ENCODE peak calls at places on chromosomes 5 and 9, in five cellular contexts. M is GM23248, W is stomach, F is NCI-H1694 treated with DMSO at 0.1 percent for 48 hours, S is ELF-1. P is an unnamed sample.

GRCh38 chr5:169331292-169331852 is 30.4 kb upstream of the SLIT3 start:
- DNase-seq in M (peak), W (no peak), F (no peak), S (no peak), P (no peak)

GRCh38 chr9:75909776-75910175 is 19.3 kb downstream of the PCSK5 start:
- DNase-seq in M (no peak), W (no peak), F (no peak), S (no peak), P (no peak)

GRCh38 chr9:86751207-86751606 is 196.1 kb downstream of the GAS1 start:
- DNase-seq in M (no peak), W (no peak), F (no peak), S (no peak), P (no peak)

GRCh38 chr9:10678010-10678409 is 65.2 kb upstream of the PTPRD start:
- DNase-seq in M (no peak), W (no peak), F (no peak), S (no peak), P (no peak)

GRCh38 chr5:150077996-150078801 is 8.2 kb downstream of the CSF1R start:
- DNase-seq in M (no peak), W (peak), F (no peak), S (no peak), P (no peak)

GRCh38 chr5:32504923-32505596 is 60.5 kb upstream of the ZFR start:
- DNase-seq in M (peak), W (no peak), F (peak), S (peak), P (peak)

GRCh38 chr9:69425402-69425801 is 100.4 kb downstream of the ENTREP1 start:
- DNase-seq in M (no peak), W (no peak), F (no peak), S (no peak), P (no peak)

GRCh38 chr9:24793711-24794110 is 248.0 kb upstream of the IZUMO3 start:
- DNase-seq in M (no peak), W (no peak), F (no peak), S (no peak), P (no peak)

GRCh38 chr9:74610523-74611061 is 113.5 kb downstream of the RORB start:
- DNase-seq in M (peak), W (no peak), F (no peak), S (no peak), P (no peak)

GRCh38 chr5:143229896-143230675 is 173.4 kb downstream of the NR3C1 start:
- DNase-seq in M (peak), W (no peak), F (peak), S (no peak), P (peak)

GRCh38 chr9:3475300-3476020 is 50.3 kb downstream of the RFX3 start:
- DNase-seq in M (no peak), W (no peak), F (no peak), S (peak), P (no peak)

GRCh38 chr9:76458903-76459690 is at the start of gene GCNT1:
- DNase-seq in M (peak), W (peak), F (no peak), S (peak), P (peak)

GRCh38 chr9:127873886-127874285 is 3.6 kb downstream of the AK1 start:
- DNase-seq in M (peak), W (peak), F (no peak), S (no peak), P (no peak)

GRCh38 chr5:83294246-83294645 is 177.3 kb upstream of the VCAN start:
- DNase-seq in M (no peak), W (no peak), F (no peak), S (no peak), P (no peak)

GRCh38 chr5:159099049-159099760 is 511 bp downstream of the EBF1 start:
- DNase-seq in M (peak), W (no peak), F (peak), S (peak), P (peak)

GRCh38 chr9:98085955-98086354 is 29.4 kb downstream of the NANS start:
- DNase-seq in M (no peak), W (no peak), F (no peak), S (peak), P (no peak)

GRCh38 chr5:170434953-170435605 is 45.9 kb upstream of the KCNMB1 start:
- DNase-seq in M (peak), W (peak), F (peak), S (peak), P (peak)

GRCh38 chr9:38054653-38055052 is 14.4 kb downstream of the SHB start:
- DNase-seq in M (no peak), W (no peak), F (no peak), S (no peak), P (no peak)

GRCh38 chr5:159104058-159104651 is 4.4 kb upstream of the EBF1 start:
- DNase-seq in M (peak), W (no peak), F (no peak), S (peak), P (no peak)

GRCh38 chr5:167889276-167889675 is 402.2 kb upstream of the WWC1 start:
- DNase-seq in M (no peak), W (no peak), F (no peak), S (no peak), P (no peak)

GRCh38 chr9:5440426-5440825 is 2.7 kb upstream of the PLGRKT start:
- DNase-seq in M (no peak), W (no peak), F (no peak), S (peak), P (no peak)

GRCh38 chr5:151153766-151154272 is 3.8 kb downstream of the ANXA6 start:
- DNase-seq in M (peak), W (no peak), F (no peak), S (no peak), P (no peak)

GRCh38 chr9:38118862-38119435 is 49.9 kb upstream of the SHB start:
- DNase-seq in M (no peak), W (no peak), F (no peak), S (no peak), P (no peak)

GRCh38 chr9:121963542-121963995 is 129.5 kb downstream of the TTLL11 start:
- DNase-seq in M (peak), W (no peak), F (no peak), S (no peak), P (no peak)

GRCh38 chr9:79663299-79663698 is 91.5 kb downstream of the TLE4 start:
- DNase-seq in M (peak), W (no peak), F (no peak), S (no peak), P (no peak)

GRCh38 chr9:82961504-82962125 is 101.3 kb downstream of the RASEF start:
- DNase-seq in M (peak), W (peak), F (peak), S (peak), P (peak)

GRCh38 chr5:548256-548655 is 24.0 kb upstream of the SLC9A3 start:
- DNase-seq in M (peak), W (no peak), F (no peak), S (no peak), P (no peak)

GRCh38 chr9:134488251-134488900 is 153.2 kb upstream of the COL5A1 start:
- DNase-seq in M (peak), W (no peak), F (no peak), S (peak), P (no peak)

GRCh38 chr5:123809594-123810172 is 297.7 kb downstream of the CSNK1G3 start:
- DNase-seq in M (no peak), W (no peak), F (peak), S (no peak), P (no peak)

GRCh38 chr9:94920439-94920951 is 194.0 kb downstream of the AOPEP start:
- DNase-seq in M (peak), W (no peak), F (no peak), S (peak), P (no peak)

GRCh38 chr9:121324755-121325154 is 45.3 kb downstream of the STOM start:
- DNase-seq in M (no peak), W (no peak), F (no peak), S (no peak), P (no peak)

GRCh38 chr9:113454914-113455761 is 8.4 kb upstream of the RGS3 start:
- DNase-seq in M (peak), W (peak), F (no peak), S (peak), P (peak)

P was measured in MM.1S.